ENCODE peak calls at places on chromosome 4, in five cellular contexts. L, Y, I, M and G are unnamed samples.
A peak's percentile ranks its signal among the peaks of the same experiment; 100 is the strongest.

GRCh38 chr4:175674219-175674618 is 137.8 kb downstream of the GPM6A start:
- DNase-seq in Y (no peak), I (no peak), M (no peak), L (no peak), G (no peak)

GRCh38 chr4:186227221-186227620 is at the start of gene KLKB1:
- DNase-seq in Y (no peak), M (no peak), I (no peak), L (no peak), G (no peak)

GRCh38 chr4:163755013-163755412 is 260.5 kb downstream of the TMA16 start:
- DNase-seq in M (no peak), Y (peak; percentile 50), I (no peak), L (no peak), G (no peak)

GRCh38 chr4:185752881-185753280 is 59.1 kb downstream of the SORBS2 start:
- DNase-seq in M (no peak), Y (no peak), I (no peak), L (no peak), G (no peak)

GRCh38 chr4:139279723-139280620 is at the start of gene MGARP:
- DNase-seq in M (no peak), I (peak; percentile 68), L (peak; percentile 16), Y (no peak), G (no peak)

GRCh38 chr4:141133146-141134006 is at the start of gene RNF150:
- DNase-seq in M (peak; percentile 78), L (peak; percentile 11), I (peak; percentile 88), Y (peak; percentile 8), G (peak; percentile 47)

GRCh38 chr4:120066182-120066524 is 495 bp downstream of the MAD2L1 start:
- DNase-seq in I (no peak), M (no peak), L (no peak), Y (no peak), G (no peak)

GRCh38 chr4:84856468-84856867 is 110.0 kb downstream of the WDFY3 start:
- DNase-seq in M (no peak), Y (no peak), L (no peak), I (no peak), G (no peak)

GRCh38 chr4:112807083-112807482 is 170.1 kb downstream of the LARP7 start:
- DNase-seq in I (no peak), M (no peak), L (no peak), Y (no peak), G (no peak)

DNA sequence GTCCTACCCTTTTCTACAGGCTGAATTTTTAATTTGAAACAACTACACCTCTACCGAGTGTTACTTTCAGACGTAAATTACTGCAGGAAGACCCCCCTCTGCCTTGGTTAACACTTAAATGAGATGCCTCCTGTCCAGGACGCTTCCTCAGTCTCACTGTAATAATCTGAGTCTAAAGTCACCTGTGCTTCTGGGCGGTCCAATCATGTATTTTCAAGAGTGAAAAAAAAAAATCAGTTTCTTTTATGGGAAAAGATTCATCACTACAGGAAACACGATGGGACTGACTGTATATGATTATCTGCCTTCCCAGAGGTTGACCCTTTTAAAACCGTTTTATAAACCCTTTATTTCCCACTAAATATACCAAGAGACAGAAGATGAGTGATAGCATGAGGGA is 776 bp downstream of the RBM47 start:
- DNase-seq in L (no peak), I (no peak), Y (no peak), M (no peak), G (no peak)
- H3K4me3 ChIP-seq in L (peak overlapping the region; percentile 50), I (peak overlapping the region; percentile 70), Y (peak overlapping the region; percentile 76), M (peak overlapping the region; percentile 67), G (peak overlapping the region; percentile 75)

GRCh38 chr4:119040261-119040660 is 95.4 kb upstream of the MYOZ2 start:
- DNase-seq in L (no peak), Y (no peak), M (no peak), I (no peak), G (no peak)
- H3K27ac ChIP-seq in L (no peak overlapping the region), Y (no peak overlapping the region), M (peak overlapping the region; percentile 97), I (peak overlapping the region; percentile 95), G (peak overlapping the region; percentile 83)

GRCh38 chr4:71009796-71010588 is 16.5 kb downstream of the DCK start:
- DNase-seq in L (no peak), I (no peak), Y (peak; percentile 46), M (no peak), G (no peak)
- H3K9me3 ChIP-seq in L (no peaks in the 10 kb centered on the region), I (no peaks in the 10 kb centered on the region), Y (no peaks in the 10 kb centered on the region), M (no peaks in the 10 kb centered on the region), G (no peaks in the 10 kb centered on the region)

DNA sequence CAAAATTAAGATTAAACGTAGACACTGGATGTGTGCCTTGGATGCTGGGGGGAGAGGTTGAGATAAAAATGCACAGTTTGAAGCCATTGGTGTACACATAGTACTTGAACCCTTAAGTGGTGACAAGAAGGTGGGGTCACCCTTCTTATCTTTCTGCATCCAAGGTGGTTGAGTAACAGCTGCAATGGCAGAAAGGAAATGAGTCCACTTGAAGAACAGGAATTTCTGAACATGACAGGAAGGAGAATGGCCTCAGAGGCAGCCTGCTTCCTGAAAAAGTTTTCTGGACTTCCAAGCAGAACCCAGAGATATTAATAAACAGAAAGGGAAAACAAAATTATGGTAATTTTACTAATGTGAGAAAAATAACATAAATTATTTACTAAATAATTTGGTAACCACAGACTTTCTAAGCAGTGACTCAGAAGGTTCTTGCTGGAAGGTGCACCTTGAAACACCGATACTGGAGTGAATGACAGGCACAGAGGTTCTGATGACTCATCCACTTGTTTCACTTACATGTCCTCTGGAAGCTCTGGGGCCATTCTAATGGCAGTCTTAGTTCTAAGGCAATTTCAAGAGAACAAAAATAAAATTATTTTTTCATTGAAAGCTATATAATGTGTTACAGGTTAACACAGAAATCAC is 120.0 kb upstream of the HS3ST1 start:
- DNase-seq in M (no peak), I (no peak), L (no peak), Y (no peak), G (no peak)
- H3K4me3 ChIP-seq in M (no peak overlapping the region), I (no peak overlapping the region), L (no peak overlapping the region), Y (no peak overlapping the region), G (no peak overlapping the region)

DNA sequence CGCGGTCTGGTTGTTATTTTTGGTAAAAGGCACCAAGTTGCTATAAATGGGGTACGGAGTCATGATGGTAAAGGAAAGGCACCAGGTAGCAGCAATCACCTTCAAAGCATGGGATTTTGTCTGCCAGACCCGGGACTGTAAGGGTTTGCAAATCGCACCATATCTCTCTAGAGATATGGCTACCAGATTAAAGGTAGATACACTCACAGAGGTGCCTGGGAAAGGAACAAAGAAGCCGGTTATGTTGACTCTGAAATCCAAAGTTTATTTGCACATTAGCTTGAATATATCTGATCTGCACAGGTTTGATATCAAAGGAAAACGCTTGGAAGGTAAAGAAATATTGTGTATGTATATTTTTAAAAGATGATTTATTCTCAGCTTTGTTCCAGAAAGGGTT is 4.6 kb downstream of the CCKAR start:
- DNase-seq in L (no peak), M (no peak), Y (no peak), I (no peak), G (no peak)
- H3K27ac ChIP-seq in L (no peak overlapping the region), M (no peak overlapping the region), Y (no peak overlapping the region), I (no peak overlapping the region), G (no peak overlapping the region)